ENCODE peak calls at places on chromosomes 6 and 20, in five cellular contexts. K, X, P, D and A are unnamed samples.
A peak's percentile ranks its signal among the peaks of the same experiment; 100 is the strongest.

GRCh38 chr20:45342863-45343444 is 5.3 kb downstream of the SDC4 start:
- DNase-seq in K (no peak), X (no peak), P (no peak), D (no peak), A (no peak)

GRCh38 chr6:163529605-163530004 is 115.1 kb downstream of the QKI start:
- DNase-seq in K (no peak), X (no peak), P (no peak), D (peak; percentile 70), A (no peak)

GRCh38 chr20:50412069-50412468 is 98.1 kb upstream of the PTPN1 start:
- DNase-seq in K (no peak), X (no peak), P (no peak), D (no peak), A (no peak)

GRCh38 chr20:5065489-5066383 is 54.0 kb downstream of the PCNA start:
- DNase-seq in K (no peak), X (no peak), P (no peak), D (peak; percentile 97), A (no peak)

GRCh38 chr20:64203037-64203777 is 39.0 kb downstream of the MYT1 start:
- DNase-seq in K (no peak), X (no peak), P (no peak), D (no peak), A (no peak)

GRCh38 chr20:16785221-16785620 is 37.1 kb downstream of the OTOR start:
- DNase-seq in K (no peak), X (no peak), P (no peak), D (no peak), A (no peak)

GRCh38 chr20:4026093-4026601 is 10.8 kb upstream of the RNF24 start:
- DNase-seq in K (no peak), X (no peak), P (peak; percentile 32), D (peak; percentile 82), A (no peak)

GRCh38 chr6:53300656-53301551 is 47.8 kb downstream of the ELOVL5 start:
- DNase-seq in K (no peak), X (no peak), P (no peak), D (peak; percentile 35), A (peak; percentile 29)

GRCh38 chr6:57267586-57268293 is 45.6 kb upstream of the RAB23 start:
- DNase-seq in K (peak; percentile 36), X (no peak), P (no peak), D (peak; percentile 83), A (peak; percentile 29)